ENCODE peak calls at places on chromosomes 1 and 21, in four cellular contexts. One of them, this sample, is unnamed.

GRCh38 chr1:219304227-219305226 is 130.8 kb downstream of the LYPLAL1 start:
- DNase-seq in spleen: no peak
- DNase-seq in Peyer's patch: no peak
- DNase-seq in ovary: no peak
- DNase-seq in this sample: no peak

GRCh38 chr1:6519935-6520621 is 28.6 kb upstream of the PLEKHG5 start:
- DNase-seq in spleen: no peak
- DNase-seq in Peyer's patch: no peak
- DNase-seq in ovary: peak
- DNase-seq in this sample: no peak

GRCh38 chr21:42228709-42229220 is 9.8 kb downstream of the ABCG1 start:
- DNase-seq in spleen: peak
- DNase-seq in Peyer's patch: peak
- DNase-seq in ovary: no peak
- DNase-seq in this sample: no peak

GRCh38 chr1:207156095-207156494 is 52.1 kb downstream of the C4BPA start:
- DNase-seq in spleen: no peak
- DNase-seq in Peyer's patch: no peak
- DNase-seq in ovary: no peak
- DNase-seq in this sample: no peak

GRCh38 chr1:24981632-24982007 is 51.5 kb upstream of the RUNX3 start:
- DNase-seq in spleen: peak
- DNase-seq in Peyer's patch: no peak
- DNase-seq in ovary: no peak
- DNase-seq in this sample: no peak

GRCh38 chr21:46119565-46120271 is 21.8 kb downstream of the COL6A2 start:
- DNase-seq in spleen: peak
- DNase-seq in Peyer's patch: no peak
- DNase-seq in ovary: peak
- DNase-seq in this sample: peak

GRCh38 chr1:230277201-230277771 is 148.8 kb downstream of the PGBD5 start:
- DNase-seq in spleen: peak
- DNase-seq in Peyer's patch: peak
- DNase-seq in ovary: peak
- DNase-seq in this sample: no peak

GRCh38 chr1:67836769-67837168 is 3.5 kb upstream of the GNG12 start:
- DNase-seq in spleen: no peak
- DNase-seq in Peyer's patch: no peak
- DNase-seq in ovary: no peak
- DNase-seq in this sample: no peak

GRCh38 chr21:46052703-46053651 is 44.9 kb upstream of the COL6A2 start:
- DNase-seq in spleen: no peak
- DNase-seq in Peyer's patch: peak
- DNase-seq in ovary: peak
- DNase-seq in this sample: no peak

GRCh38 chr1:118113261-118113660 is 71.8 kb downstream of the SPAG17 start:
- DNase-seq in spleen: no peak
- DNase-seq in Peyer's patch: no peak
- DNase-seq in ovary: no peak
- DNase-seq in this sample: no peak

GRCh38 chr1:156571261-156571958 is 955 bp downstream of the IQGAP3 start:
- DNase-seq in spleen: no peak
- DNase-seq in Peyer's patch: no peak
- DNase-seq in ovary: no peak
- DNase-seq in this sample: no peak

GRCh38 chr1:1208713-1209433 is 2.5 kb upstream of the TNFRSF18 start:
- DNase-seq in spleen: peak
- DNase-seq in Peyer's patch: peak
- DNase-seq in ovary: no peak
- DNase-seq in this sample: peak

GRCh38 chr1:173478099-173478555 is 992 bp downstream of the PRDX6 start:
- DNase-seq in spleen: no peak
- DNase-seq in Peyer's patch: peak
- DNase-seq in ovary: peak
- DNase-seq in this sample: peak

GRCh38 chr1:1305300-1306069 is 2.2 kb downstream of the ACAP3 start:
- DNase-seq in spleen: peak
- DNase-seq in Peyer's patch: peak
- DNase-seq in ovary: peak
- DNase-seq in this sample: peak

GRCh38 chr1:228284148-228284495 is 76.3 kb downstream of the OBSCN start:
- DNase-seq in spleen: no peak
- DNase-seq in Peyer's patch: no peak
- DNase-seq in ovary: no peak
- DNase-seq in this sample: no peak

GRCh38 chr1:115677172-115677542 is 35.4 kb downstream of the VANGL1 start:
- DNase-seq in spleen: no peak
- DNase-seq in Peyer's patch: no peak
- DNase-seq in ovary: no peak
- DNase-seq in this sample: no peak

GRCh38 chr1:66214901-66215300 is 319.1 kb upstream of the SGIP1 start:
- DNase-seq in spleen: no peak
- DNase-seq in Peyer's patch: no peak
- DNase-seq in ovary: no peak
- DNase-seq in this sample: no peak

GRCh38 chr1:208047476-208047934 is 136.6 kb upstream of the CD34 start:
- DNase-seq in spleen: no peak
- DNase-seq in Peyer's patch: peak
- DNase-seq in ovary: peak
- DNase-seq in this sample: peak

GRCh38 chr1:57908471-57908870 is 484.6 kb upstream of the DAB1 start:
- DNase-seq in spleen: no peak
- DNase-seq in Peyer's patch: no peak
- DNase-seq in ovary: no peak
- DNase-seq in this sample: no peak

GRCh38 chr1:6343506-6344405 is 49.8 kb downstream of the ACOT7 start:
- DNase-seq in spleen: no peak
- DNase-seq in Peyer's patch: peak
- DNase-seq in ovary: peak
- DNase-seq in this sample: peak

GRCh38 chr1:180773210-180773865 is 139.4 kb upstream of the KIAA1614 start:
- DNase-seq in spleen: no peak
- DNase-seq in Peyer's patch: no peak
- DNase-seq in ovary: no peak
- DNase-seq in this sample: no peak

GRCh38 chr1:187409341-187409740 is 580.6 kb downstream of the PLA2G4A start:
- DNase-seq in spleen: no peak
- DNase-seq in Peyer's patch: no peak
- DNase-seq in ovary: no peak
- DNase-seq in this sample: no peak

GRCh38 chr1:113211467-113211866 is 138.5 kb downstream of the LRIG2 start:
- DNase-seq in spleen: no peak
- DNase-seq in Peyer's patch: no peak
- DNase-seq in ovary: no peak
- DNase-seq in this sample: no peak

GRCh38 chr21:46376856-46377453 is 53.0 kb downstream of the PCNT start:
- DNase-seq in spleen: no peak
- DNase-seq in Peyer's patch: no peak
- DNase-seq in ovary: no peak
- DNase-seq in this sample: no peak

GRCh38 chr1:115807723-115808122 is 33.2 kb downstream of the NHLH2 start:
- DNase-seq in spleen: no peak
- DNase-seq in Peyer's patch: peak
- DNase-seq in ovary: no peak
- DNase-seq in this sample: peak

GRCh38 chr1:75067975-75068374 is 66.2 kb upstream of the LHX8 start:
- DNase-seq in spleen: no peak
- DNase-seq in Peyer's patch: no peak
- DNase-seq in ovary: no peak
- DNase-seq in this sample: no peak

GRCh38 chr21:41228492-41228891 is 60.5 kb downstream of the BACE2 start:
- DNase-seq in spleen: no peak
- DNase-seq in Peyer's patch: no peak
- DNase-seq in ovary: no peak
- DNase-seq in this sample: no peak

GRCh38 chr1:65170511-65171142 is 22.6 kb downstream of the AK4 start:
- DNase-seq in spleen: no peak
- DNase-seq in Peyer's patch: no peak
- DNase-seq in ovary: no peak
- DNase-seq in this sample: peak

GRCh38 chr21:24147674-24148073 is 1459.6 kb downstream of the MRPL39 start:
- DNase-seq in spleen: no peak
- DNase-seq in Peyer's patch: no peak
- DNase-seq in ovary: no peak
- DNase-seq in this sample: no peak

GRCh38 chr1:99704356-99704816 is 58.5 kb downstream of the PALMD start:
- DNase-seq in spleen: no peak
- DNase-seq in Peyer's patch: no peak
- DNase-seq in ovary: no peak
- DNase-seq in this sample: peak

GRCh38 chr1:29538586-29538985 is 302.3 kb downstream of the PTPRU start:
- DNase-seq in spleen: peak
- DNase-seq in Peyer's patch: peak
- DNase-seq in ovary: no peak
- DNase-seq in this sample: no peak

GRCh38 chr1:41381691-41382530 is 20.7 kb downstream of the FOXO6 start:
- DNase-seq in spleen: no peak
- DNase-seq in Peyer's patch: no peak
- DNase-seq in ovary: peak
- DNase-seq in this sample: peak

GRCh38 chr1:53621144-53621543 is 117.8 kb downstream of the GLIS1 start:
- DNase-seq in spleen: peak
- DNase-seq in Peyer's patch: peak
- DNase-seq in ovary: no peak
- DNase-seq in this sample: no peak

GRCh38 chr1:25996966-25997758 is 701 bp downstream of the PAFAH2 start:
- DNase-seq in spleen: no peak
- DNase-seq in Peyer's patch: peak
- DNase-seq in ovary: peak
- DNase-seq in this sample: peak

GRCh38 chr1:36463773-36464604 is at the start of gene MRPS15:
- DNase-seq in spleen: peak
- DNase-seq in Peyer's patch: peak
- DNase-seq in ovary: peak
- DNase-seq in this sample: peak
- TF ChIP-seq POLR2A in spleen: no peak
- TF ChIP-seq POLR2A in Peyer's patch: peak
- TF ChIP-seq POLR2A in ovary: peak
- TF ChIP-seq POLR2A in this sample: peak

GRCh38 chr1:166086113-166086908 is 80.5 kb downstream of the FAM78B start:
- DNase-seq in spleen: no peak
- DNase-seq in Peyer's patch: no peak
- DNase-seq in ovary: no peak
- DNase-seq in this sample: no peak

GRCh38 chr1:166088572-166088955 is 78.2 kb downstream of the FAM78B start:
- DNase-seq in spleen: no peak
- DNase-seq in Peyer's patch: no peak
- DNase-seq in ovary: no peak
- DNase-seq in this sample: no peak

GRCh38 chr1:166087734-166088571 is 78.8 kb downstream of the FAM78B start:
- DNase-seq in spleen: no peak
- DNase-seq in Peyer's patch: no peak
- DNase-seq in ovary: no peak
- DNase-seq in this sample: no peak

GRCh38 chr1:166090244-166090643 is 76.6 kb downstream of the FAM78B start:
- DNase-seq in spleen: no peak
- DNase-seq in Peyer's patch: no peak
- DNase-seq in ovary: no peak
- DNase-seq in this sample: no peak

GRCh38 chr1:166089804-166090203 is 77.0 kb downstream of the FAM78B start:
- DNase-seq in spleen: no peak
- DNase-seq in Peyer's patch: no peak
- DNase-seq in ovary: no peak
- DNase-seq in this sample: no peak
- H3K4me3 ChIP-seq in spleen: no peak
- H3K4me3 ChIP-seq in Peyer's patch: no peak
- H3K4me3 ChIP-seq in ovary: no peak
- H3K4me3 ChIP-seq in this sample: no peak

GRCh38 chr1:43666608-43667007 is 16.7 kb downstream of the KDM4A start:
- DNase-seq in spleen: no peak
- DNase-seq in Peyer's patch: no peak
- DNase-seq in ovary: no peak
- DNase-seq in this sample: no peak

GRCh38 chr1:43668956-43669355 is 19.0 kb downstream of the KDM4A start:
- DNase-seq in spleen: no peak
- DNase-seq in Peyer's patch: no peak
- DNase-seq in ovary: no peak
- DNase-seq in this sample: no peak

GRCh38 chr1:43659785-43660184 is 9.8 kb downstream of the KDM4A start:
- DNase-seq in spleen: no peak
- DNase-seq in Peyer's patch: no peak
- DNase-seq in ovary: no peak
- DNase-seq in this sample: no peak

GRCh38 chr1:43660355-43660754 is 10.4 kb downstream of the KDM4A start:
- DNase-seq in spleen: no peak
- DNase-seq in Peyer's patch: no peak
- DNase-seq in ovary: no peak
- DNase-seq in this sample: no peak

DNA sequence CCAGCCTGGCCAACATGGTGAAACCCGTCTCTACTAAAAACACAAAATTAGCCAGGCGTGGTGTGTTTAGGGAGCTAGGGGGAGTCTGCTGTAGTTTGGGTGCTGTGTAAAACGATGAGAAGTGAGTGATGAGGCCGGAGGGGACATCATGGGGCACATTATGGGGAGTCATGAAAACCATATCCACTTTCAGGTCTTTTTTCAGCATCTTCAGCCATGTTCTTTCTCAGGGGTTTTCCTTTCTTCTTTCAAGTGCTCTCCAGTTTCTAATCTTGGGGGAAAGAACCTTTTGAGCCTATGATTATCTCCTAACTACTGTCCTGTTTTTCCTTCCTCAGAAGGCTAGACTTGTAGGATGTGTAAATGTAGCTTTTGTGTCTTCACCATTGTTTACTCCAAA is 14.4 kb downstream of the KDM4A start:
- DNase-seq in spleen: no peak
- DNase-seq in Peyer's patch: no peak
- DNase-seq in ovary: no peak
- DNase-seq in this sample: no peak
- TF ChIP-seq POLR2A in spleen: no peak
- TF ChIP-seq POLR2A in Peyer's patch: no peak
- TF ChIP-seq POLR2A in ovary: no peak
- TF ChIP-seq POLR2A in this sample: no peak

DNA sequence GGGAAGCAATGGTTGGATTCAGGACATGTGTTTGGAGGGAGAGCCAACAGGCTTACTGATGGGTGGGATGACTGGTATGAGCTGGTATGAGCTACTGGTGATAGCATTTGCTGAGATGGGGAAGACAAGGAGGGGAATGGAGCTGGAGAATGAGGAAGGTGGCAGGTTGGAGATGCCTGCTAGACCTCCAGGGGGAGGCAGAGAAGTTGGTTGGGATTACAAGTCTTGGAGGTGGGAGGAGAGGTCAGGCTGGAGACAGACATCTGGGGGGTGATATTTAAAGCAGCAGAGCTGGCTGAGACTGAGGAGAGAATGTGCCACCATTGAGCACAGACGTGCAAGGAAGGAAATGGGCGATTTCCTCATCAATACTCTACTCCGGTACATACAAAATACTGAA is 31.8 kb upstream of the ENO1 start:
- DNase-seq in spleen: no peak
- DNase-seq in Peyer's patch: no peak
- DNase-seq in ovary: no peak
- DNase-seq in this sample: no peak
- H3K4me3 ChIP-seq in spleen: no peak
- H3K4me3 ChIP-seq in Peyer's patch: no peak
- H3K4me3 ChIP-seq in ovary: no peak
- H3K4me3 ChIP-seq in this sample: no peak

GRCh38 chr1:198934901-198935301 is 296.1 kb downstream of the PTPRC start:
- DNase-seq in spleen: no peak
- DNase-seq in Peyer's patch: peak
- DNase-seq in ovary: no peak
- DNase-seq in this sample: no peak
- TF ChIP-seq POLR2A in spleen: no peak
- TF ChIP-seq POLR2A in Peyer's patch: no peak
- TF ChIP-seq POLR2A in ovary: no peak
- TF ChIP-seq POLR2A in this sample: no peak

This sample was measured in transverse colon.